ENCODE peak calls at places on chromosomes 1 and 21, in four cellular contexts. One of them, this sample, is unnamed.

GRCh38 chr1:245748246-245748645 is 593.5 kb downstream of the KIF26B start:
- DNase-seq in body of pancreas: no peak
- DNase-seq in tibial nerve: no peak
- DNase-seq in breast epithelium: no peak
- DNase-seq in this sample: no peak

GRCh38 chr1:208654241-208654640 is 410.1 kb upstream of the PLXNA2 start:
- DNase-seq in breast epithelium: no peak
- DNase-seq in tibial nerve: no peak
- DNase-seq in body of pancreas: peak; percentile 5
- DNase-seq in this sample: no peak

GRCh38 chr1:194175251-194175650 is 988.8 kb upstream of the B3GALT2 start:
- DNase-seq in breast epithelium: no peak
- DNase-seq in body of pancreas: no peak
- DNase-seq in tibial nerve: no peak
- DNase-seq in this sample: no peak

GRCh38 chr21:41952568-41953248 is 1.1 kb downstream of the C2CD2 start:
- DNase-seq in tibial nerve: no peak
- DNase-seq in breast epithelium: no peak
- DNase-seq in body of pancreas: no peak
- DNase-seq in this sample: no peak

GRCh38 chr1:91864017-91864700 is 21.8 kb downstream of the TGFBR3 start:
- DNase-seq in body of pancreas: no peak
- DNase-seq in breast epithelium: no peak
- DNase-seq in tibial nerve: no peak
- DNase-seq in this sample: no peak

GRCh38 chr1:23868848-23869450 is 859 bp upstream of the FUCA1 start:
- DNase-seq in tibial nerve: no peak
- DNase-seq in breast epithelium: no peak
- DNase-seq in body of pancreas: peak; percentile 28
- DNase-seq in this sample: no peak

GRCh38 chr1:234983554-234983911 is 145.1 kb downstream of the TOMM20 start:
- DNase-seq in breast epithelium: no peak
- DNase-seq in body of pancreas: no peak
- DNase-seq in tibial nerve: no peak
- DNase-seq in this sample: no peak

GRCh38 chr1:84254703-84255238 is 46.7 kb upstream of the SAMD13 start:
- DNase-seq in tibial nerve: no peak
- DNase-seq in breast epithelium: no peak
- DNase-seq in body of pancreas: no peak
- DNase-seq in this sample: no peak

GRCh38 chr21:45372732-45373355 is 32.1 kb upstream of the COL18A1 start:
- DNase-seq in breast epithelium: no peak
- DNase-seq in tibial nerve: no peak
- DNase-seq in body of pancreas: no peak
- DNase-seq in this sample: no peak

GRCh38 chr1:87897486-87897885 is 568.8 kb downstream of the LMO4 start:
- DNase-seq in breast epithelium: no peak
- DNase-seq in tibial nerve: no peak
- DNase-seq in body of pancreas: no peak
- DNase-seq in this sample: no peak

GRCh38 chr1:67460648-67461500 is 30.7 kb upstream of the SERBP1 start:
- DNase-seq in tibial nerve: peak; percentile 7
- DNase-seq in breast epithelium: no peak
- DNase-seq in body of pancreas: no peak
- DNase-seq in this sample: peak; percentile 68

GRCh38 chr1:155801149-155801548 is 55.9 kb downstream of the GON4L start:
- DNase-seq in breast epithelium: no peak
- DNase-seq in tibial nerve: no peak
- DNase-seq in body of pancreas: no peak
- DNase-seq in this sample: no peak

GRCh38 chr1:109274533-109275476 is 8.1 kb downstream of the PSRC1 start:
- DNase-seq in body of pancreas: peak; percentile 92
- DNase-seq in breast epithelium: peak; percentile 91
- DNase-seq in tibial nerve: peak; percentile 86
- DNase-seq in this sample: no peak

DNA sequence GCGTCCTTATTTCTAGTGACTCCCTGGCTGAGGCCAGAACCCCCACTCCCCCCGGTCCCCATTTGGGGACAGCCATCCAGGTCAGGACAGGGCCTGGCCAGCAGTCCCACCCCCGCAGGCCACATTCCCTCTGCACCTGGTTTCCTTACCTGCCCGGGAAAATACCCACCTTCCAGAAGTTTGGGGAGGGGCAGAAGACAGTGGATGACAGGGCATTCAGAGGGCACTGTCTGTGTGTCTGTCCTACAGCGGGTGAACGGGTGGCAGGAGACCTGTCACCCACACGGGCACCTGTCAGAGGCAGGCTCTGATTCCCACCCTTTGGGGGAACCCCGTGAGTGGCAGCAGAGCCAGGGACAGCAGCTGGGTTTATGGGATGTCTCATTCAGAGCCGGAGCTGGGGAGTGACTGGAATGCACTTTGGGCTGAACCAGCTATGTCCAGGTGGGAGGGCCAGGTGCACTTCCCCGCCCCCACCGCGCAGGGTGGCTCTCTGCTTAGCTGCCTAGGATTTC is 2.0 kb downstream of the ARHGEF16 start:
- DNase-seq in body of pancreas: no peak
- DNase-seq in tibial nerve: no peak
- DNase-seq in breast epithelium: no peak
- DNase-seq in this sample: no peak
- H3K4me1 ChIP-seq in body of pancreas: peaks cover 58% of the 10 kb centered on the region
- H3K4me1 ChIP-seq in tibial nerve: peaks cover 45% of the 10 kb centered on the region
- H3K4me1 ChIP-seq in breast epithelium: no peaks in the 10 kb centered on the region
- H3K4me1 ChIP-seq in this sample: peaks cover 9% of the 10 kb centered on the region

GRCh38 chr1:12175456-12175797 is 8.6 kb downstream of the TNFRSF1B start:
- DNase-seq in breast epithelium: no peak
- DNase-seq in tibial nerve: no peak
- DNase-seq in body of pancreas: no peak
- DNase-seq in this sample: no peak
- TF ChIP-seq CTCF in breast epithelium: no peak
- TF ChIP-seq CTCF in tibial nerve: no peak
- TF ChIP-seq CTCF in body of pancreas: no peak
- TF ChIP-seq CTCF in this sample: no peak

GRCh38 chr1:64935551-64936158 is 30.7 kb downstream of the JAK1 start:
- DNase-seq in breast epithelium: no peak
- DNase-seq in tibial nerve: no peak
- DNase-seq in body of pancreas: no peak
- DNase-seq in this sample: no peak

GRCh38 chr1:64933296-64934070 is 32.9 kb downstream of the JAK1 start:
- DNase-seq in breast epithelium: no peak
- DNase-seq in body of pancreas: peak; percentile 49
- DNase-seq in tibial nerve: peak; percentile 62
- DNase-seq in this sample: peak; percentile 30

GRCh38 chr1:64929221-64929620 is 37.1 kb downstream of the JAK1 start:
- DNase-seq in breast epithelium: no peak
- DNase-seq in tibial nerve: no peak
- DNase-seq in body of pancreas: no peak
- DNase-seq in this sample: no peak

GRCh38 chr1:64934115-64934880 is 32.1 kb downstream of the JAK1 start:
- DNase-seq in tibial nerve: peak; percentile 48
- DNase-seq in body of pancreas: peak; percentile 35
- DNase-seq in breast epithelium: no peak
- DNase-seq in this sample: no peak

DNA sequence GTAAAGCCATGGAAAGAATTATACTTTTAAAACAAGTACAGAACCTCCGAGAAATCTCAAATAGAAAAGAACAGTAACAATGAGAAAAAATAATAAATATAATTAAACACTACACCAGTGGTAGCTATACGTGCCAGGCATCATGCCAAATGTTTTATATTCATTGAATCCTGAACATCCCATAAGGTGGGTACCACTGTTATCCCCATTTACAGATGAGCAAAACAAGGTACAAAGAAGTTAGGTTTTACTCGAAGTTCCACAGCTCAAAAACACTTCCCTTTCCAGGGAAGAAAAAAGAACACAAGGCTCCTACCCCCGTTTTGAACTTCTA is 33.4 kb downstream of the JAK1 start:
- DNase-seq in tibial nerve: no peak
- DNase-seq in body of pancreas: no peak
- DNase-seq in breast epithelium: no peak
- DNase-seq in this sample: no peak
- H3K27ac ChIP-seq in tibial nerve: no peak overlapping the region
- H3K27ac ChIP-seq in body of pancreas: peak overlapping the region; percentile 30
- H3K27ac ChIP-seq in breast epithelium: peak overlapping the region; percentile 67
- H3K27ac ChIP-seq in this sample: peak overlapping the region; percentile 65

DNA sequence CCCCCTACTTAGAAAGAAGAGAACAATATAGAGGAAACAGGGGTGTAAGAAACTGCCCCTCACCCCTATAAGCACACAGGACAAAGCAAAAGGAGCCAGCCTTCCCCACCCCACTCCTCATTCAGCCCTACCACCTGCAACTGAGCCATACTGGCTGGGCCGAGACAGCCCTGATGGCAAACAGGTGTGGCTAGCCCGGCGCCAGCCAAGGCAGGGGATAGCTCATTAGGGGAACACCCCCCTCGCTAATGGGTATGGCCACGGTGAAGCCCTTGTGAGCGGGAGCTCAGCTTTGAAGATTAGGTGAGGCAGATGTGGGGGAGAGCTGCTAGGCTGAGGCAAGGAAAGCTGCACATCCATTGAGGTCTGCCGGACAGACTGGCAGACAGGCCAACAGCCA is 65.5 kb downstream of the ERI3 start:
- DNase-seq in body of pancreas: no peak
- DNase-seq in breast epithelium: no peak
- DNase-seq in tibial nerve: no peak
- DNase-seq in this sample: no peak
- H3K4me1 ChIP-seq in body of pancreas: peaks cover 18% of the 10 kb centered on the region
- H3K4me1 ChIP-seq in breast epithelium: no peaks in the 10 kb centered on the region
- H3K4me1 ChIP-seq in tibial nerve: no peaks in the 10 kb centered on the region
- H3K4me1 ChIP-seq in this sample: no peaks in the 10 kb centered on the region

GRCh38 chr1:154405762-154406571 is 824 bp downstream of the IL6R start:
- DNase-seq in breast epithelium: peak; percentile 82
- DNase-seq in tibial nerve: peak; percentile 77
- DNase-seq in body of pancreas: peak; percentile 75
- DNase-seq in this sample: peak; percentile 73

GRCh38 chr1:154407866-154408777 is 3.0 kb downstream of the IL6R start:
- DNase-seq in body of pancreas: peak; percentile 25
- DNase-seq in breast epithelium: no peak
- DNase-seq in tibial nerve: no peak
- DNase-seq in this sample: no peak

GRCh38 chr1:154407021-154407865 is 2.1 kb downstream of the IL6R start:
- DNase-seq in breast epithelium: no peak
- DNase-seq in body of pancreas: peak; percentile 51
- DNase-seq in tibial nerve: no peak
- DNase-seq in this sample: no peak

GRCh38 chr1:154404984-154405761 is at the start of gene IL6R:
- DNase-seq in breast epithelium: peak; percentile 95
- DNase-seq in tibial nerve: peak; percentile 88
- DNase-seq in body of pancreas: peak; percentile 93
- DNase-seq in this sample: peak; percentile 96

DNA sequence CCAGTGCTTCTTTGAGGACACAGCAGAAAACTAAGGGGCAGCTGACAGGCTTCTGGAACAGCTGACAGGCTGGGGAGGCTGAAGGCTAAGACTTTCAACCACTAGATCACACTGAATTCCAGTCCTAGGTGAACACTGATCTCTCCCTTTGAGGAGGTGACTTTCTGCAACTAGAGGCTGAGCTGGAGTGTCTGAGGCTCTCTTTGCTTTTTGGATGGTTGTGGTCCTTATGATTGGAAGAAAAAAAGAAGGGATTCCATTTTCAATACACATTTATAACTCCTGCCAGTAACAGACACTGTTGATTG is 1.4 kb downstream of the IL6R start:
- DNase-seq in body of pancreas: no peak
- DNase-seq in breast epithelium: no peak
- DNase-seq in tibial nerve: no peak
- DNase-seq in this sample: no peak
- TF ChIP-seq CTCF in body of pancreas: no peak
- TF ChIP-seq CTCF in breast epithelium: no peak
- TF ChIP-seq CTCF in tibial nerve: no peak
- TF ChIP-seq CTCF in this sample: no peak

DNA sequence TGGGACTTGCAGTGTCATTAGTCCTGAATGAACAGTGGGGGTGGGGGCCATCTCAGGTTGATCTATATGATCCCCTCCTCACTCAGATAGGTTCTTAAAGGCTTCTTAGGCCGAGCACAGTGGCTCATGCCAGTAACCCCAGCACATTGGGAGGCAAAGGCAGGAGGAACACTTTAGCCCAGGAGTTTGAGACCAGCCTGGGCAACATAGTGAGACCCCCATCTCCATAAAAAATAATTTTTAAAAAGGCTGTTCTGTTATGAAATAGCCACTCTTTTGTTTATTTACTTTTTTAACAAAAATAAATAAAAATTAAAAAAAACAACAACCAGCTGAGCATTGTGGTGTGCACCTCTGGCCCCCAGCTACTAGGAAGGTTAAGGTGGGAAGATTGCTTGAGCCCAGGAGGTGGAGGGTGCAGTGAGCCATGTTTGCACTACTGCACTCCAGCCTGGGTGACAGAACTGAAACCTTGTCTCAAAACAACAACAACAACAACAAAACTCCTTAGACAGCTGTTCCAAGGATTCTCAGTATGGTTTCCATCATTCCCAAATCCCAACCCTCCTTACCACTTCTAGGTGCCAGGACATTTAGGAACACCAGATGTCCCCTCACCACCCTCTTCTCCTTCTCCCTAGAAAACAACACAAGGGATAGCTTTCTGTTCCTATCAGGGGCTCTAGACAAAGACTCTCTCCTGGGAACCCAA is 2.0 kb upstream of the TRAPPC3 start:
- DNase-seq in body of pancreas: no peak
- DNase-seq in breast epithelium: no peak
- DNase-seq in tibial nerve: no peak
- DNase-seq in this sample: no peak
- H3K27ac ChIP-seq in body of pancreas: peak overlapping the region; percentile 93
- H3K27ac ChIP-seq in breast epithelium: peak overlapping the region; percentile 98
- H3K27ac ChIP-seq in tibial nerve: peak overlapping the region; percentile 88
- H3K27ac ChIP-seq in this sample: peak overlapping the region; percentile 98

DNA sequence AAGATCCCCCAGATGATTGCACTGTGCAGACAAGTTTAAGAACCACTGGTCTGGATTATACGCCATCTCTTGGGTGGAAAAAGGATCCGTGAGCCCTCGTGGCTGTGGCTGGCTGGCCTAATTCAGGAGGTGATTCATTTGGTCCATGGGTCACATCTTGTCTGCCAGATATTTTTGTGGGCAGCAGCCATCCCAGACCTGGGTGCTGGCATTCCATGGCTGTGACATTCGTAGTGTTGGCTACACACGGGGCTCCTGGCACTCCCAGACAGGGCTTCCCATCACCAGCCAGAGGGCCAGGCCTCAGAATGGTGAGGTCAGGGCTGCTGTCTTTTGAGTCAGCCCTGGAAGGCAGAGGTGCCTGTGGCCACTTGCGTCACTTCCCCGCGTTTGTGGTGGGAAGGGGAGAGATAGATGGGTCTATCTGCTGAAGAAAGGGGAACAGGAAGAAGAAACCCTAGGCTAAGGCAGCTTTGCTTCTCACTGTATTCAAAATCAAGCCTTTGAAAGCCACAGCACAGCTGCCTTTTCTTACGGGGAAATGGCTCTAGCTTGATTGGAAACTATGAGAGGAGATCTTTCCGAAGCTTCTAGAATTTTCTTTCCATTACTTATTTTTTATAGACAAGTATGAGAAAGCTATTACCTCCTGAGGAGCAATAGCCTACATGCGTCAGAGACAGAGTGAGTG is 32.4 kb downstream of the EIF2D start:
- DNase-seq in body of pancreas: peak; percentile 84
- DNase-seq in breast epithelium: no peak
- DNase-seq in tibial nerve: peak; percentile 49
- DNase-seq in this sample: peak; percentile 87
- H3K4me1 ChIP-seq in body of pancreas: peaks cover 11% of the 10 kb centered on the region
- H3K4me1 ChIP-seq in breast epithelium: no peaks in the 10 kb centered on the region
- H3K4me1 ChIP-seq in tibial nerve: peaks cover 39% of the 10 kb centered on the region
- H3K4me1 ChIP-seq in this sample: no peaks in the 10 kb centered on the region